ENCODE peak calls at places on chromosome 21, in seven cellular contexts. One of them, this sample, is unnamed.

GRCh38 chr21:24225432-24225831 is 1381.8 kb downstream of the MRPL39 start:
- DNase-seq in activated CD8-positive, alpha-beta T cell treated with anti-CD3 and anti-CD28 coated beads for 36 hours: no peak
- DNase-seq in cardiac fibroblast: peak
- DNase-seq in WTC11: no peak
- DNase-seq in suprapubic skin: no peak
- DNase-seq in choroid plexus epithelial cell: peak
- DNase-seq in dorsolateral prefrontal cortex: no peak
- DNase-seq in this sample: no peak

GRCh38 chr21:15379776-15380175 is 315.0 kb upstream of the NRIP1 start:
- DNase-seq in activated CD8-positive, alpha-beta T cell treated with anti-CD3 and anti-CD28 coated beads for 36 hours: no peak
- DNase-seq in choroid plexus epithelial cell: peak
- DNase-seq in WTC11: no peak
- DNase-seq in suprapubic skin: no peak
- DNase-seq in cardiac fibroblast: no peak
- DNase-seq in dorsolateral prefrontal cortex: no peak
- DNase-seq in this sample: no peak

GRCh38 chr21:10272216-10272615 is 249.2 kb upstream of the TPTE start:
- DNase-seq in choroid plexus epithelial cell: peak
- DNase-seq in WTC11: no peak
- DNase-seq in suprapubic skin: peak
- DNase-seq in activated CD8-positive, alpha-beta T cell treated with anti-CD3 and anti-CD28 coated beads for 36 hours: peak
- DNase-seq in dorsolateral prefrontal cortex: peak
- DNase-seq in cardiac fibroblast: peak
- DNase-seq in this sample: peak

GRCh38 chr21:46112731-46113215 is 14.9 kb downstream of the COL6A2 start:
- DNase-seq in activated CD8-positive, alpha-beta T cell treated with anti-CD3 and anti-CD28 coated beads for 36 hours: peak
- DNase-seq in suprapubic skin: peak
- DNase-seq in cardiac fibroblast: no peak
- DNase-seq in choroid plexus epithelial cell: no peak
- DNase-seq in dorsolateral prefrontal cortex: peak
- DNase-seq in WTC11: no peak
- DNase-seq in this sample: peak

GRCh38 chr21:45386728-45387371 is 18.1 kb upstream of the COL18A1 start:
- DNase-seq in suprapubic skin: no peak
- DNase-seq in dorsolateral prefrontal cortex: no peak
- DNase-seq in choroid plexus epithelial cell: peak
- DNase-seq in WTC11: no peak
- DNase-seq in activated CD8-positive, alpha-beta T cell treated with anti-CD3 and anti-CD28 coated beads for 36 hours: no peak
- DNase-seq in cardiac fibroblast: peak
- DNase-seq in this sample: no peak

GRCh38 chr21:15397258-15397657 is 332.5 kb upstream of the NRIP1 start:
- DNase-seq in dorsolateral prefrontal cortex: no peak
- DNase-seq in activated CD8-positive, alpha-beta T cell treated with anti-CD3 and anti-CD28 coated beads for 36 hours: no peak
- DNase-seq in cardiac fibroblast: no peak
- DNase-seq in choroid plexus epithelial cell: no peak
- DNase-seq in WTC11: no peak
- DNase-seq in suprapubic skin: no peak
- DNase-seq in this sample: no peak

GRCh38 chr21:45983981-45984551 is 2.5 kb downstream of the COL6A1 start:
- DNase-seq in suprapubic skin: peak
- DNase-seq in dorsolateral prefrontal cortex: peak
- DNase-seq in activated CD8-positive, alpha-beta T cell treated with anti-CD3 and anti-CD28 coated beads for 36 hours: peak
- DNase-seq in cardiac fibroblast: no peak
- DNase-seq in WTC11: peak
- DNase-seq in choroid plexus epithelial cell: no peak
- DNase-seq in this sample: peak

GRCh38 chr21:44878053-44878982 is 4.8 kb upstream of the PTTG1IP start:
- DNase-seq in choroid plexus epithelial cell: peak
- DNase-seq in cardiac fibroblast: peak
- DNase-seq in dorsolateral prefrontal cortex: no peak
- DNase-seq in WTC11: no peak
- DNase-seq in suprapubic skin: no peak
- DNase-seq in activated CD8-positive, alpha-beta T cell treated with anti-CD3 and anti-CD28 coated beads for 36 hours: no peak
- DNase-seq in this sample: no peak

GRCh38 chr21:19855522-19855921 is 1142.7 kb upstream of the NCAM2 start:
- DNase-seq in WTC11: no peak
- DNase-seq in dorsolateral prefrontal cortex: no peak
- DNase-seq in suprapubic skin: no peak
- DNase-seq in activated CD8-positive, alpha-beta T cell treated with anti-CD3 and anti-CD28 coated beads for 36 hours: no peak
- DNase-seq in cardiac fibroblast: no peak
- DNase-seq in choroid plexus epithelial cell: no peak
- DNase-seq in this sample: no peak

DNA sequence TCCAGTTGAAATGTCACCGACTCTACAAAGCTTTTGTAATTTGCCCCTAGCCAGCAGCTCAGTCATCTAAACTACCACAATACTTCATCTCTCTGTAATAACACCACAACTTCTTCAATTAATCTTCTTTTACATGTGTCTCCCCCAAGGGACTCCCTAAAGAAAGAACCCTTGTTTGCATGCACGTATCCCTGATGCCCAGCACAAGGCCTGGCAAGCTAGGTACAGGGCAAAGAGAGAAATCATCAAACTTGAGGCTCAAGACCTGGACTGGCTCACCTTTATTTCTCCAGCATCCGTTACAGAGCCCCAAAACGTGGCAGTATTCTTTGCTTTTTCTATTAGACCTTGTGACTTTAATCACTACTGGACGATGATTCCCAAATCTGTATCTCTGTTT is 2.6 kb downstream of the ZBTB21 start:
- DNase-seq in dorsolateral prefrontal cortex: no peak
- DNase-seq in activated CD8-positive, alpha-beta T cell treated with anti-CD3 and anti-CD28 coated beads for 36 hours: no peak
- DNase-seq in WTC11: no peak
- DNase-seq in suprapubic skin: no peak
- DNase-seq in choroid plexus epithelial cell: no peak
- DNase-seq in cardiac fibroblast: no peak
- DNase-seq in this sample: no peak
- TF ChIP-seq CTCF in dorsolateral prefrontal cortex: no peak
- TF ChIP-seq CTCF in activated CD8-positive, alpha-beta T cell treated with anti-CD3 and anti-CD28 coated beads for 36 hours: no peak
- TF ChIP-seq CTCF in WTC11: no peak
- TF ChIP-seq CTCF in suprapubic skin: no peak
- TF ChIP-seq CTCF in choroid plexus epithelial cell: no peak
- TF ChIP-seq CTCF in cardiac fibroblast: no peak
- TF ChIP-seq CTCF in this sample: no peak

GRCh38 chr21:43829575-43830119 is 35.4 kb upstream of the AGPAT3 start:
- DNase-seq in cardiac fibroblast: no peak
- DNase-seq in dorsolateral prefrontal cortex: no peak
- DNase-seq in choroid plexus epithelial cell: no peak
- DNase-seq in WTC11: no peak
- DNase-seq in activated CD8-positive, alpha-beta T cell treated with anti-CD3 and anti-CD28 coated beads for 36 hours: no peak
- DNase-seq in suprapubic skin: no peak
- DNase-seq in this sample: no peak
- TF ChIP-seq CTCF in cardiac fibroblast: peak
- TF ChIP-seq CTCF in dorsolateral prefrontal cortex: no peak
- TF ChIP-seq CTCF in choroid plexus epithelial cell: peak
- TF ChIP-seq CTCF in WTC11: no peak
- TF ChIP-seq CTCF in activated CD8-positive, alpha-beta T cell treated with anti-CD3 and anti-CD28 coated beads for 36 hours: no peak
- TF ChIP-seq CTCF in suprapubic skin: no peak
- TF ChIP-seq CTCF in this sample: no peak

DNA sequence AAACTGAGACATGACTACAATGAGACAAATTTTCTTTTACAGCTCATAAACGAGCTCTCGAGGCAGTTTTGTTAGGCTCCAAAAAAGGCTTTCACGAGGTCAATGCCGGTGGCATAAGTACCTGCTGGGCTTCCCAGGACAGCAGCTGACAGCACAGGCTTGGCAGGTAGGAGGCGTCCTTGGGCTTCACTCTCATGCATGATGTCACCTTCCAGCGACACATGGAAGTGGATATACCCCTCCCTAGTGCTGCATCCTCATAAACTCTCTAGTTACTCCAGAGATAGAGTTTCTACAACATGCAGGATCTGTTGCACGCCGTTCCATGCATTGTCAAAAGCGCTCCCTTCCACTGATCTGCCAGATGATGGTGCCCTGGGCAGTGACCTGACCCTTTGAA is 112.5 kb upstream of the PAXBP1 start:
- DNase-seq in WTC11: peak
- DNase-seq in activated CD8-positive, alpha-beta T cell treated with anti-CD3 and anti-CD28 coated beads for 36 hours: no peak
- DNase-seq in suprapubic skin: no peak
- DNase-seq in dorsolateral prefrontal cortex: no peak
- DNase-seq in cardiac fibroblast: no peak
- DNase-seq in choroid plexus epithelial cell: no peak
- DNase-seq in this sample: no peak
- TF ChIP-seq CTCF in WTC11: no peak
- TF ChIP-seq CTCF in activated CD8-positive, alpha-beta T cell treated with anti-CD3 and anti-CD28 coated beads for 36 hours: no peak
- TF ChIP-seq CTCF in suprapubic skin: no peak
- TF ChIP-seq CTCF in dorsolateral prefrontal cortex: no peak
- TF ChIP-seq CTCF in cardiac fibroblast: no peak
- TF ChIP-seq CTCF in choroid plexus epithelial cell: no peak
- TF ChIP-seq CTCF in this sample: no peak

GRCh38 chr21:39208624-39209333 is 25.5 kb upstream of the PSMG1 start:
- DNase-seq in activated CD8-positive, alpha-beta T cell treated with anti-CD3 and anti-CD28 coated beads for 36 hours: no peak
- DNase-seq in cardiac fibroblast: no peak
- DNase-seq in choroid plexus epithelial cell: peak
- DNase-seq in dorsolateral prefrontal cortex: no peak
- DNase-seq in suprapubic skin: no peak
- DNase-seq in WTC11: no peak
- DNase-seq in this sample: no peak

GRCh38 chr21:39209334-39209688 is 26.1 kb upstream of the PSMG1 start:
- DNase-seq in activated CD8-positive, alpha-beta T cell treated with anti-CD3 and anti-CD28 coated beads for 36 hours: no peak
- DNase-seq in cardiac fibroblast: no peak
- DNase-seq in suprapubic skin: no peak
- DNase-seq in dorsolateral prefrontal cortex: no peak
- DNase-seq in WTC11: no peak
- DNase-seq in choroid plexus epithelial cell: no peak
- DNase-seq in this sample: no peak

GRCh38 chr21:39204134-39204533 is 20.9 kb upstream of the PSMG1 start:
- DNase-seq in cardiac fibroblast: no peak
- DNase-seq in WTC11: no peak
- DNase-seq in activated CD8-positive, alpha-beta T cell treated with anti-CD3 and anti-CD28 coated beads for 36 hours: no peak
- DNase-seq in dorsolateral prefrontal cortex: no peak
- DNase-seq in choroid plexus epithelial cell: no peak
- DNase-seq in suprapubic skin: no peak
- DNase-seq in this sample: no peak
- TF ChIP-seq CTCF in cardiac fibroblast: peak
- TF ChIP-seq CTCF in WTC11: no peak
- TF ChIP-seq CTCF in activated CD8-positive, alpha-beta T cell treated with anti-CD3 and anti-CD28 coated beads for 36 hours: peak
- TF ChIP-seq CTCF in dorsolateral prefrontal cortex: no peak
- TF ChIP-seq CTCF in choroid plexus epithelial cell: peak
- TF ChIP-seq CTCF in suprapubic skin: peak
- TF ChIP-seq CTCF in this sample: no peak

DNA sequence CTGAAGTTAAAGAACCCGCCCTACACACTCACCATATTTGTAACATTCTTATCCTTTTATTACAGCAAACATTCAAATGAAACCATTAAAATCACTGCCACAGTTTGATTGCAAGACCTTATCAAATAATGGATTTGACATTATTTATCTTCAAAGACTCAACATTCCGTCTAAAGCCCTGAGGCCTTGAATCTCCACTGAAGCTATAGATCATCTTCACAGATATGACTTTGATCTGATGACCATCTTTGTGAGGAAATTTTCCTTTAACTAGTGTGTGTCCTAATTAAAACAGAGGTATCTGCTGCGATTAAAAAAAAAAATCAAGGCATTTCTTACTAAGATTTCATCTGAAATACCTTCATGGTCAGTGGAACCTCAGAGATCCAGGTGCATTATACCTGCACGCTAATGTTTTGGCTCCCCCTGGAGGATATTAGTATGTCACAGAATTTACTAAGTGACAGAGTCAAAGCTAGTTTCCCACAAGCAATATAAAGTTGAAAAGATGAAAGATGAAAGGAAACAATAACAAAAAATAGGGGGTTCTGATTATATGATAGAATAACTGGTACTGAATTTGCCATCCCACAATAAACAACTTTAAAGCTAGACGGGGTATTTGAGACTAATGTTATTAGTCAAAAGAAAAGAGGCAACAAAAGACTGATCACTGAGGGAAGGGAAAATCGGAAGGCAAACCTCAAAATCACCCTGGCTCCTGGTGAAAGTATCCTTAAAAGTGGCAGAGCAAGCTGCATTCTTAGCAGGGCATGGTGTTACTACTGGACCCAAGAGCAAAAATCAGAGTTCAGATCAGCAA is 923.4 kb downstream of the NCAM2 start:
- DNase-seq in activated CD8-positive, alpha-beta T cell treated with anti-CD3 and anti-CD28 coated beads for 36 hours: peak
- DNase-seq in choroid plexus epithelial cell: peak
- DNase-seq in cardiac fibroblast: peak
- DNase-seq in suprapubic skin: no peak
- DNase-seq in WTC11: no peak
- DNase-seq in dorsolateral prefrontal cortex: no peak
- DNase-seq in this sample: no peak
- TF ChIP-seq CTCF in activated CD8-positive, alpha-beta T cell treated with anti-CD3 and anti-CD28 coated beads for 36 hours: peak
- TF ChIP-seq CTCF in choroid plexus epithelial cell: peak
- TF ChIP-seq CTCF in cardiac fibroblast: peak
- TF ChIP-seq CTCF in suprapubic skin: peak
- TF ChIP-seq CTCF in WTC11: peak
- TF ChIP-seq CTCF in dorsolateral prefrontal cortex: peak
- TF ChIP-seq CTCF in this sample: peak

GRCh38 chr21:28518620-28519019 is 474.1 kb downstream of the LTN1 start:
- DNase-seq in dorsolateral prefrontal cortex: no peak
- DNase-seq in suprapubic skin: no peak
- DNase-seq in choroid plexus epithelial cell: no peak
- DNase-seq in cardiac fibroblast: peak
- DNase-seq in WTC11: no peak
- DNase-seq in activated CD8-positive, alpha-beta T cell treated with anti-CD3 and anti-CD28 coated beads for 36 hours: no peak
- DNase-seq in this sample: no peak

GRCh38 chr21:28523367-28523766 is 469.3 kb downstream of the LTN1 start:
- DNase-seq in activated CD8-positive, alpha-beta T cell treated with anti-CD3 and anti-CD28 coated beads for 36 hours: no peak
- DNase-seq in WTC11: no peak
- DNase-seq in choroid plexus epithelial cell: no peak
- DNase-seq in cardiac fibroblast: peak
- DNase-seq in dorsolateral prefrontal cortex: no peak
- DNase-seq in suprapubic skin: no peak
- DNase-seq in this sample: no peak

GRCh38 chr21:28516996-28517592 is 475.6 kb downstream of the LTN1 start:
- DNase-seq in cardiac fibroblast: peak
- DNase-seq in choroid plexus epithelial cell: peak
- DNase-seq in WTC11: peak
- DNase-seq in dorsolateral prefrontal cortex: peak
- DNase-seq in suprapubic skin: no peak
- DNase-seq in activated CD8-positive, alpha-beta T cell treated with anti-CD3 and anti-CD28 coated beads for 36 hours: peak
- DNase-seq in this sample: no peak

GRCh38 chr21:28521932-28522826 is 470.5 kb downstream of the LTN1 start:
- DNase-seq in WTC11: no peak
- DNase-seq in cardiac fibroblast: peak
- DNase-seq in suprapubic skin: no peak
- DNase-seq in dorsolateral prefrontal cortex: no peak
- DNase-seq in choroid plexus epithelial cell: peak
- DNase-seq in activated CD8-positive, alpha-beta T cell treated with anti-CD3 and anti-CD28 coated beads for 36 hours: peak
- DNase-seq in this sample: no peak
- TF ChIP-seq CTCF in WTC11: no peak
- TF ChIP-seq CTCF in cardiac fibroblast: peak
- TF ChIP-seq CTCF in suprapubic skin: no peak
- TF ChIP-seq CTCF in dorsolateral prefrontal cortex: peak
- TF ChIP-seq CTCF in choroid plexus epithelial cell: peak
- TF ChIP-seq CTCF in activated CD8-positive, alpha-beta T cell treated with anti-CD3 and anti-CD28 coated beads for 36 hours: no peak
- TF ChIP-seq CTCF in this sample: peak

GRCh38 chr21:34242973-34243372 is 120.8 kb upstream of the KCNE2 start:
- DNase-seq in activated CD8-positive, alpha-beta T cell treated with anti-CD3 and anti-CD28 coated beads for 36 hours: no peak
- DNase-seq in dorsolateral prefrontal cortex: no peak
- DNase-seq in suprapubic skin: no peak
- DNase-seq in WTC11: no peak
- DNase-seq in choroid plexus epithelial cell: no peak
- DNase-seq in cardiac fibroblast: no peak
- DNase-seq in this sample: no peak
- TF ChIP-seq CTCF in activated CD8-positive, alpha-beta T cell treated with anti-CD3 and anti-CD28 coated beads for 36 hours: no peak
- TF ChIP-seq CTCF in dorsolateral prefrontal cortex: no peak
- TF ChIP-seq CTCF in suprapubic skin: no peak
- TF ChIP-seq CTCF in WTC11: no peak
- TF ChIP-seq CTCF in choroid plexus epithelial cell: no peak
- TF ChIP-seq CTCF in cardiac fibroblast: no peak
- TF ChIP-seq CTCF in this sample: no peak

GRCh38 chr21:34129039-34129891 is 55.9 kb downstream of the MRPS6 start:
- DNase-seq in dorsolateral prefrontal cortex: peak
- DNase-seq in cardiac fibroblast: peak
- DNase-seq in choroid plexus epithelial cell: peak
- DNase-seq in WTC11: no peak
- DNase-seq in activated CD8-positive, alpha-beta T cell treated with anti-CD3 and anti-CD28 coated beads for 36 hours: peak
- DNase-seq in suprapubic skin: no peak
- DNase-seq in this sample: peak
- TF ChIP-seq CTCF in dorsolateral prefrontal cortex: peak
- TF ChIP-seq CTCF in cardiac fibroblast: peak
- TF ChIP-seq CTCF in choroid plexus epithelial cell: peak
- TF ChIP-seq CTCF in WTC11: no peak
- TF ChIP-seq CTCF in activated CD8-positive, alpha-beta T cell treated with anti-CD3 and anti-CD28 coated beads for 36 hours: no peak
- TF ChIP-seq CTCF in suprapubic skin: peak
- TF ChIP-seq CTCF in this sample: peak

This sample was measured in osteocyte.